ENCODE peak calls at places on chromosomes 7 and 10, in four cellular contexts. M, Y, I and E are unnamed samples.

GRCh38 chr10:59762505-59762904 is 9.2 kb upstream of the MRLN start:
- DNase-seq in M (no peak), Y (no peak), I (no peak), E (no peak)

GRCh38 chr7:90474284-90475210 is 5.1 kb downstream of the PTTG1IP2 start:
- DNase-seq in M (peak; percentile 73), Y (no peak), I (no peak), E (no peak)

GRCh38 chr10:132223156-132223590 is 36.4 kb downstream of the DPYSL4 start:
- DNase-seq in M (peak; percentile 71), Y (peak; percentile 93), I (peak; percentile 86), E (peak; percentile 94)

GRCh38 chr10:93995598-93996271 is 2.0 kb downstream of the PLCE1 start:
- DNase-seq in M (peak; percentile 68), Y (no peak), I (no peak), E (no peak)

GRCh38 chr10:71314028-71314693 is 4.9 kb upstream of the SLC29A3 start:
- DNase-seq in M (peak; percentile 24), Y (peak; percentile 51), I (peak; percentile 73), E (peak; percentile 66)

GRCh38 chr10:113997428-113997827 is 46.2 kb upstream of the ADRB1 start:
- DNase-seq in M (no peak), Y (no peak), I (no peak), E (no peak)

GRCh38 chr10:121702351-121703320 is 104.4 kb upstream of the FGFR2 start:
- DNase-seq in M (peak; percentile 29), Y (no peak), I (no peak), E (no peak)

GRCh38 chr10:71132321-71132810 is 80.0 kb upstream of the UNC5B start:
- DNase-seq in M (no peak), Y (no peak), I (no peak), E (no peak)

GRCh38 chr10:98967601-98968000 is 268.1 kb downstream of the HPSE2 start:
- DNase-seq in M (peak; percentile 46), Y (no peak), I (no peak), E (no peak)

GRCh38 chr7:7221602-7222038 is 39.3 kb downstream of the C1GALT1 start:
- DNase-seq in M (peak; percentile 75), Y (peak; percentile 47), I (no peak), E (no peak)

GRCh38 chr7:831596-832291 is 532 bp upstream of the SUN1 start:
- DNase-seq in M (peak; percentile 94), Y (peak; percentile 55), I (no peak), E (no peak)

GRCh38 chr10:6504296-6504695 is 75.8 kb downstream of the PRKCQ start:
- DNase-seq in M (no peak), Y (no peak), I (no peak), E (no peak)
- H4K5ac ChIP-seq in M (no peak overlapping the region), Y (no peak overlapping the region), I (no peak overlapping the region), E (no peak overlapping the region)

GRCh38 chr7:97006146-97006950 is 995 bp downstream of the DLX6 start:
- DNase-seq in M (peak; percentile 1), Y (peak; percentile 90), I (peak; percentile 85), E (peak; percentile 80)

GRCh38 chr7:97005764-97006145 is 402 bp downstream of the DLX6 start:
- DNase-seq in M (no peak), Y (no peak), I (no peak), E (no peak)

GRCh38 chr7:97003262-97004236 is 1.8 kb upstream of the DLX6 start:
- DNase-seq in M (no peak), Y (peak; percentile 40), I (peak; percentile 61), E (peak; percentile 38)

GRCh38 chr7:97004237-97004930 is 969 bp upstream of the DLX6 start:
- DNase-seq in M (no peak), Y (no peak), I (no peak), E (no peak)

GRCh38 chr7:97004931-97005763 is at the start of gene DLX6:
- DNase-seq in M (peak; percentile 14), Y (peak; percentile 97), I (peak; percentile 94), E (peak; percentile 95)
- H4K5ac ChIP-seq in M (no peak within 1 kb of the TSS), Y (no peak within 1 kb of the TSS), I (no peak within 1 kb of the TSS), E (no peak within 1 kb of the TSS)

GRCh38 chr7:132149801-132150310 is 426.4 kb downstream of the PLXNA4 start:
- DNase-seq in M (no peak), Y (no peak), I (no peak), E (no peak)
- H4K5ac ChIP-seq in M (no peak overlapping the region), Y (no peak overlapping the region), I (no peak overlapping the region), E (no peak overlapping the region)

DNA sequence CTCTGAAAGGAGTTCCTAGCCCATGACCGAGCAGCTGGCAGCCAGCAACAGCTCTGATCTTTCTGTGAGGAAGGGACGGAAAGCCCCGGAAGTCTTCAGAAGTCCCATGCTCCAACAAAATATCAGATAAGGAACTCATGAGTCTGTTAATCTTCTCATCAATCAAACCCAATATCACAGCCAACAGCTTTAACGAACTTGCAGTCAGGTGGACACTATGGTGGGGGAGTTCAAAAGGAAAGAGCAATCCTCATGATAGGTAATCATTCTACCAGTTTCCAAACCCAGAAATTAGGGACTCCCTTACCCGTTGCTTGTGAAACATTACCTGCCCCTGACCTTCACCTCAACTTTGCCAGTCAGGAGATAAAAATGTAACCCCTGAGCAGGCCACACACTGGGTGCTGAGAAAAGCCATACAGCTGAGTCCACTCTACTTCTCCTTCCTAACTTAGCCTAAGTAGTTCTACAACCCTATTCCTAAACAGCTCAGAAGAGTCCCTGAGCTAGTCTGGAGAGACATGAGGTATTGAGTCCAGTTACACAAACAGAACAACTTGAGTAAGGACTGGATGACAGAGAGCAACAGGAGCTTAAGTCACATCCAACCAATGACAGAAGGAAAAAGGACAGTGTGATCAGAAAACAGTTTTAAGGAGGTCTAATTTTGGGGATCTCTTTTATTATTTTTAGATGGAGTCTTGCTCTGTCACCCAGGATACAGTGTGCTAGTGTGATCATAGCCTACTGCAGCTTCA is 2.2 kb downstream of the NDST2 start:
- DNase-seq in M (peak; percentile 37), Y (no peak), I (no peak), E (no peak)
- H4K5ac ChIP-seq in M (no peak overlapping the region), Y (no peak overlapping the region), I (no peak overlapping the region), E (no peak overlapping the region)